ENCODE peak calls at places on chromosomes 4 and X, in seven cellular contexts. Z is AG10803, V is NCI-H187 treated with DMSO at 0.1 percent for 48 hours, A is NCI-H146, I is tibial artery, F is caudate nucleus, X is M059J. N is an unnamed sample.

GRCh38 chr4:25172964-25173917 is 13.0 kb upstream of the SEPSECS start:
- DNase-seq in Z (peak; percentile 99), V (no peak), A (peak; percentile 68), I (peak; percentile 71), F (no peak), X (peak; percentile 98), N (no peak)

GRCh38 chr4:89142691-89143669 is 31.6 kb downstream of the TIGD2 start:
- DNase-seq in Z (no peak), V (no peak), A (no peak), I (no peak), F (no peak), X (no peak), N (no peak)

GRCh38 chrX:109681475-109682081 is 51.5 kb downstream of the ACSL4 start:
- DNase-seq in Z (no peak), V (no peak), A (no peak), I (no peak), F (no peak), X (no peak), N (no peak)

GRCh38 chr4:6986067-6986780 is 56.9 kb upstream of the TADA2B start:
- DNase-seq in Z (peak; percentile 77), V (no peak), A (peak; percentile 58), I (peak; percentile 91), F (no peak), X (peak; percentile 66), N (no peak)

GRCh38 chrX:39755152-39756032 is 342.4 kb downstream of the BCOR start:
- DNase-seq in Z (peak; percentile 93), V (no peak), A (peak; percentile 76), I (peak; percentile 94), F (no peak), X (peak; percentile 98), N (no peak)

GRCh38 chr4:11189756-11190155 is 238.9 kb downstream of the HS3ST1 start:
- DNase-seq in Z (no peak), V (no peak), A (no peak), I (no peak), F (no peak), X (no peak), N (no peak)

GRCh38 chr4:138235419-138235952 is 6.7 kb downstream of the SLC7A11 start:
- DNase-seq in Z (peak; percentile 95), V (no peak), A (no peak), I (no peak), F (no peak), X (peak; percentile 94), N (no peak)

GRCh38 chr4:4914059-4914820 is 54.8 kb downstream of the MSX1 start:
- DNase-seq in Z (peak; percentile 85), V (no peak), A (no peak), I (no peak), F (no peak), X (peak; percentile 76), N (no peak)

GRCh38 chrX:9311411-9312160 is 153.3 kb upstream of the TBL1X start:
- DNase-seq in Z (peak; percentile 45), V (no peak), A (no peak), I (no peak), F (no peak), X (no peak), N (no peak)